ENCODE peak calls at places on chromosomes 12 and 14, in four cellular contexts. I, W, K and B are unnamed samples. For H3K27me3 and H3K4me1, the result is how much of the 10 kb centered on the place peaks cover.

GRCh38 chr12:96989916-96990315 is 82.9 kb downstream of the NEDD1 start:
- DNase-seq in I (no peak), W (no peak), K (peak), B (peak)

GRCh38 chr14:61420326-61420725 is 98.9 kb downstream of the PRKCH start:
- DNase-seq in I (no peak), W (no peak), K (peak), B (no peak)

GRCh38 chr14:105205718-105206208 is 24.7 kb upstream of the NUDT14 start:
- DNase-seq in I (no peak), W (no peak), K (no peak), B (no peak)

GRCh38 chr12:91414636-91415035 is 232.0 kb upstream of the DCN start:
- DNase-seq in I (no peak), W (no peak), K (no peak), B (no peak)

GRCh38 chr14:90956273-90956672 is 104.2 kb downstream of the RPS6KA5 start:
- DNase-seq in I (no peak), W (no peak), K (no peak), B (no peak)

GRCh38 chr12:109387425-109388166 is 39.9 kb downstream of the MYO1H start:
- DNase-seq in I (no peak), W (no peak), K (peak), B (peak)

GRCh38 chr14:64910847-64911495 is 3.3 kb upstream of the CHURC1 start:
- DNase-seq in I (no peak), W (no peak), K (peak), B (peak)

GRCh38 chr14:32564591-32564990 is 235.5 kb downstream of the AKAP6 start:
- DNase-seq in I (no peak), W (no peak), K (no peak), B (peak)

GRCh38 chr14:100727565-100728240 is 1.0 kb downstream of the DLK1 start:
- DNase-seq in I (no peak), W (no peak), K (no peak), B (no peak)

GRCh38 chr14:99726538-99727095 is 42.5 kb downstream of the CYP46A1 start:
- DNase-seq in I (peak), W (no peak), K (no peak), B (no peak)

GRCh38 chr12:5201554-5202243 is 158.0 kb downstream of the KCNA5 start:
- DNase-seq in I (no peak), W (no peak), K (no peak), B (no peak)

GRCh38 chr14:68631691-68632590 is 160.9 kb downstream of the ZFP36L1 start:
- DNase-seq in I (peak), W (no peak), K (no peak), B (no peak)

GRCh38 chr14:99324291-99324690 is 52.3 kb upstream of the BCL11B start:
- DNase-seq in I (no peak), W (no peak), K (no peak), B (no peak)

GRCh38 chr12:62331306-62331705 is 71.1 kb downstream of the USP15 start:
- DNase-seq in I (no peak), W (no peak), K (no peak), B (no peak)

GRCh38 chr12:14892726-14893442 is 7.2 kb upstream of the MGP start:
- DNase-seq in I (peak), W (no peak), K (no peak), B (no peak)

GRCh38 chr12:102539651-102540553 is 59.5 kb upstream of the IGF1 start:
- DNase-seq in I (no peak), W (no peak), K (no peak), B (peak)

GRCh38 chr12:116529686-116530085 is 29.5 kb upstream of the MAP1LC3B2 start:
- DNase-seq in I (no peak), W (no peak), K (no peak), B (no peak)

GRCh38 chr12:94725375-94726168 is 75.2 kb upstream of the TMCC3 start:
- DNase-seq in I (no peak), W (no peak), K (peak), B (peak)

DNA sequence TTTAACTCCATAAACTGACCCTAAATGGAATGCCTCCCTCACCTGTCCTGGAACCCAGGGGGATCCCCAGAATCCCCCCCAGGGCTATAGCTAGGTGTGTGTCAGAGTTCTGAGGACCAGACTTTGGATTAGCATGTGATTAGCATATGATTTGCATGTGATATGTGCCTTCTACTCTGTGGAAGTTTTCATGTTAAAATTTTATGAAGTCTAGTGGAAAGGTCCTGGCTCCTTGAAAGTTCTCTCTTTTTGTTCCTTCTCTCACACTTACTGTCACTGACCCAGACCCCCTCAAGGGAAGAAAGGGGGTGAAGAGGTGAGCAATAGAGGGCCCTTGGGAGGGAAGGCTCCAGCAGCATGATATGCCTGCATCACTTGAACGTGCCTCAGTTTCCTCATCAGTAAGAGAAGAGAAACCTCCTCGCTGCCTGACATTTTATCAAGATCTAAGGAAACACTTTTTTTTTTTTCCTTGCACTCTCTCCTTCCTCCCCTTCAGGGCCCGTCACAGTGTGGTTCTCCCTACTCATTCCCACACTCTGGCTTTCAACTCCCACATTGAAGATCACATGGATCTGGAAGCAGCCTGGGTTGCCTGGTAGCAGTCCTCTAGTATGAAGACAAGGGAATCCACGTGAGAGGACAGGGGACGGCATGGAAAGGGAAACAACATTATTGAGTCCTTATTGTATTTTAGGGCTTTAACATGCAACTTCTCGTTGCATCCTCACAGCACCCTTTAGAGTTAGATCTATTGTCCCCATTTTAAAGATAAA is 3.3 kb upstream of the C1QL4 start:
- DNase-seq in I (peak), W (no peak), K (no peak), B (no peak)
- H3K27me3 ChIP-seq in I (half or more), W (under half), K (under half), B (half or more)

DNA sequence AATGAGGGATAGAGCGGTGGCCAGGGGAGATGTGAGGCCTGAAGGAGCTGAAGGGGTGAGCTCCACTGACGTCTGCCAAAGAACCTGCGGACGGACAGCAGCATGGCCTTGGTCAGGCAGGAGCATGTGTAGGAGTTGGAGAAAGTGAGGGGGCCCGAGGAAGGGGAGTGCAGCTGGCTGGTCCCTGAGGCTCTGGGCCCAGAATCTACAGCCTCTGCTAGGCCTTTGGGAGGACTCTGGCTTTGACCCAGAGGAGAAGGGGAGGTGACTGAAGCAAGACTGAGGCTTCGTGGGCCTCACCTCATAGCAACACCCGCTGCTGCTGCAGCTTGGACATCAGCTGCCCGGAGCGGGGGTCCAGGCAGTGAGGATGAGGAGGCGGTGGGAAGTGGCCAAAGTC is 216.6 kb upstream of the FKBP4 start:
- DNase-seq in I (no peak), W (no peak), K (no peak), B (no peak)
- H3K4me1 ChIP-seq in I (under half), W (under half), K (under half), B (under half)

DNA sequence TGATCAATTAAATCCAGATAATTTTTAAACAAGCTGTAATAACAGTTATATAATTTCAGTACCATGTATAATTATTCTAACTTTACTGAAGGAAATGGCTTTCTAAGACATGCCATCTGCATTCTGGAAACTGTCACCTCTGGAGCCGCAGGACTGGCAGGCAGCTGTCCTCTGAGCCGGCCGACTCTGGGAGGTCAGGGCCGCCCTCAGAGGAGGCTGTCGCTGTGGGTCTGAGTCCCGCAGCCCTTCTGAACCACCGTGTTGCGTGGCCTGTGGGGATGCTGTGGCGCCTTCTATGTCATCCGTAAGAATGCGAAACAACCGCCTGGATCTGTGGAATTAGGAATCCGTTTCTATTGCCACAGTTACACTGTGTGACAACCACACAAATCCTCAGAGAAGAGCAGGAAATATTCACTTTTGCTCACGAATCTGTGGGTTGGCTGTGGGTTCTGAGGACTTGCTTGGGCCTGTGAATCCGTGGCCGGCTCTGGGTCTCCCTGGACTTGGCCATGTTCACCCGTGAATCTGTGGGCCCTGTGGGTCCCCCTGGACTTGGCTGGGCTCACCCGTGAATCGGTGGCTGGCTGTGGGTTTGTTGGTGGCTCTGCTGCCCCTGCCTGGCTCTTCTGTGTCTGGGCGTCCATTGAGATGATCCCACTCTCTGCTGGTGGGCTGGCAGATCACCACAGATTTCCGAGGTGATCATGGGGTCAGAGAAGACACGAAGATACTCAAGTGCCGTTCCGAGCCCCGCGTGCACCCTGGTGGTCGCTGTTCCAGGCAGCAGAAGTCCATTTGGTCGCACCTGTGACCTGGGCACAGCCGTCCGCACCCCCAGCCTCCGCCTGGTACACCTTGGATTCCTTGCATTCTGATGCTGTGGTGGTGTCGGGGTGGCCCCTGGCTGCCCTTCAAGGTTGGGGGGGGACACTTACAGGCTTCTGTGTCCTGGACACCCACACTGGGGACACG is 17.4 kb upstream of the GALNT9 start:
- DNase-seq in I (no peak), W (no peak), K (no peak), B (no peak)
- H3K27me3 ChIP-seq in I (under half), W (under half), K (under half), B (under half)

DNA sequence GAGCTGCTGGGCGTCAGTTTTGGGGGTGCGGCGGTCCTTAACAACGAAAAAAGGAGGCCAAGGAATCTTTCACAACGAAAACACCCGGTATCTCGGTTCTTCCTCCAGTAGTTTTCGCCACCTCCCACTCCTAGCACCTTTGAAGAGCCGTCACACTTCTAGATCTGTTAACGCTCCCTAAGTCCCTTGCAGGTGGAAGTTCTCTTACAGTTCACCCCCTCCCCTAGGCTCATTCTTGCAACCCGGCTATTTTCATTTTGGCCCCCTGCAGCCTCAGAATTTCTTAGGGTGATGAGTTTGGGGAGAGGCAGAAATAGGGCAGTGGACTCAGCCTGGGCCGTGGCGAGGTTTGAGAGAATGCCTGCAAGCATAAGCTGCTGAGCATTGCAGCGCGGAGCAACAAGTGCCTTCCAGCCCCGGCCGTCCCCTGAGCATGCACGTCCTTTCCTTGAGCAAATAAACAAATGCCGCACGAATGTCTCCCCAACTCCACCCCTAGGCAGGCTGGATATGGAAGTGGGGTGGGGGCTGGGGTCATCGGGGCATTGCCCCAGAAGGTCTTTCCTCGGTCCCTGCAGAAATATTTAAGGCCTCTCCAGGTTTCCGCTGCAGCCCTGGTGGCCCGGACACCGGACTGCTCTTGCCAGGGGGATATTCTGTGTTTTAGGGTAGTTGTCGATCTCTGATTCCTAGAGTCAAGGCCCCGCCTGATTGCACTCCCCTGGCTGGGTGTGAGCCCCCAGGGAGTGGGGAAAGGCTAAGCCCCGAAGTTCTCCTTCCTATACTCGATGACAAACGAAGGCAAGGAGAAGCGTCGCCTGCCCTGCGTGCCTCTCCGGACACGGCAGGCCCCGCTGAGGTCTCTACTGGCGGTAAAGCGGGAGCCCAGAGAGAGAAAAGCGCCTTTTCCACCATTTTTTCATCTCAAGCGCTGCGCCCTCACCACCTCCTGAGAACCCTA is 1.6 kb downstream of the RFX4 start:
- DNase-seq in I (no peak), W (no peak), K (no peak), B (no peak)
- H3K4me1 ChIP-seq in I (half or more), W (under half), K (under half), B (under half)

GRCh38 chr14:23572524-23572828 is 4.9 kb upstream of the AP1G2 start:
- DNase-seq in I (no peak), W (no peak), K (no peak), B (no peak)

GRCh38 chr14:23569443-23570151 is 2.0 kb upstream of the AP1G2 start:
- DNase-seq in I (peak), W (no peak), K (peak), B (peak)

GRCh38 chr14:23572841-23573240 is 5.2 kb upstream of the AP1G2 start:
- DNase-seq in I (peak), W (no peak), K (no peak), B (no peak)

GRCh38 chr14:23571701-23572523 is 4.3 kb upstream of the AP1G2 start:
- DNase-seq in I (peak), W (no peak), K (no peak), B (no peak)

DNA sequence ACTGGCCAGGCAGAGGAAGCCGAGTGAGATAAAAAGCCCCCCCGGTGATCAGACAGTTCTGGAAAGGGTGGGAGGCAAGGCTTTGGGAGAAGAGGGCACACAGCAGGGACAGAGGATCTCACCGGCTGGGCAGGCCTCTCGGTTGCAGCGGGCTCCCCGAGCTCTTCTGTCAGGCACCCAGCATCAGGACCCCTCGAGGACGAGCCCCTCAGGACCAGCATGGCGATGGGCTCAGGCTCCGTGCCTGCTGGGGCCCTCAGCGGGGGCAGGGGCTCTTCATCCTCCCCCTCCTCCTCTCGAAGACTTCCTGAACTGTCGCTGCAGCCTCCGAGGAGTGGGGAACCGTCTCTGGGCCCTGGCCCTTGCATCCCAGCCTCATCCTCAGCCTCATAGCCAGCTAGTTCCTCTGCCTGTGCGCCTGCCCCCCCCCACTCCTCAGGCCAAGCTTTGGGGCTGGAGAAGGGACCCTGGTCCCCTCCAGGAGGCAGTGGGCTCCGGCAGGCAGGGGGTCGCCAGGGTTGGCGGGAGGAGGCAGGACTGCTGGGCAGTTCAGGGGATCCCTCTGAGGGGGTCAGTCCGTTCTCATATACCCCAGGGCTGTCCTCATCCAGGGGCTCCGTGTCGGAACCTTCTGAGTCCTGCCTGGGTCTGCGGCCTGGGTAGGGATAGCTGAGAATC is 3.4 kb upstream of the AP1G2 start:
- DNase-seq in I (peak), W (no peak), K (no peak), B (no peak)
- H3K27me3 ChIP-seq in I (under half), W (under half), K (under half), B (under half)